ENCODE peak calls at places on chromosome 14, in eight cellular contexts. N is fibroblast of the aortic adventitia; O is choroid plexus epithelial cell; P is left ventricle myocardium inferior; E is AG08396; Z is stimulated activated naive CD8-positive, alpha-beta T cell treated with anti-CD3 and anti-CD28 coated beads, Interleukin-15, Interleukin-2, amounts not matched to agents 100 U/mL and 50 U/mL, for 24 hours; X is Ammon's horn; W is stimulated activated CD4-positive, alpha-beta T cell treated with anti-CD3 and anti-CD28 coated beads, Interleukin-12 subunit alpha, Interleukin-12 subunit beta, amount 100 ng/mL, for 48 hours. H is an unnamed sample.

GRCh38 chr14:60356921-60357550 is 108.0 kb downstream of the PPM1A start:
- DNase-seq in N (no peak), O (peak), P (no peak), E (no peak), Z (no peak), X (peak), W (no peak), H (no peak)

GRCh38 chr14:23362200-23362599 is 2.8 kb downstream of the EFS start:
- DNase-seq in N (peak), O (peak), P (no peak), E (no peak), Z (no peak), X (no peak), W (no peak), H (no peak)

GRCh38 chr14:95156153-95156764 is 1.1 kb downstream of the DICER1 start:
- DNase-seq in N (peak), O (peak), P (no peak), E (peak), Z (no peak), X (peak), W (no peak), H (no peak)

GRCh38 chr14:69879175-69880047 is at the start of gene SMOC1:
- DNase-seq in N (peak), O (peak), P (no peak), E (no peak), Z (peak), X (peak), W (peak), H (no peak)

GRCh38 chr14:58341152-58341748 is 42.9 kb downstream of the ARID4A start:
- DNase-seq in N (no peak), O (no peak), P (no peak), E (no peak), Z (no peak), X (no peak), W (no peak), H (no peak)

GRCh38 chr14:99808515-99808914 is 15.3 kb downstream of the EML1 start:
- DNase-seq in N (peak), O (peak), P (no peak), E (no peak), Z (no peak), X (no peak), W (no peak), H (no peak)

GRCh38 chr14:69648480-69649414 is 37.4 kb downstream of the SUSD6 start:
- DNase-seq in N (peak), O (peak), P (no peak), E (peak), Z (no peak), X (no peak), W (no peak), H (peak)

GRCh38 chr14:67564236-67564635 is 31.1 kb downstream of the PLEKHH1 start:
- DNase-seq in N (no peak), O (no peak), P (no peak), E (no peak), Z (no peak), X (no peak), W (no peak), H (no peak)

GRCh38 chr14:66476964-66477363 is 9.2 kb upstream of the CCDC196 start:
- DNase-seq in N (peak), O (peak), P (no peak), E (peak), Z (no peak), X (no peak), W (no peak), H (peak)

GRCh38 chr14:34060747-34061050 is 109.8 kb upstream of the EGLN3 start:
- DNase-seq in N (no peak), O (no peak), P (no peak), E (no peak), Z (no peak), X (no peak), W (no peak), H (no peak)

GRCh38 chr14:74867673-74868072 is 8.3 kb downstream of the PROX2 start:
- DNase-seq in N (peak), O (peak), P (no peak), E (peak), Z (peak), X (peak), W (peak), H (no peak)

GRCh38 chr14:99758121-99758871 is 34.9 kb upstream of the EML1 start:
- DNase-seq in N (peak), O (peak), P (no peak), E (peak), Z (no peak), X (no peak), W (no peak), H (peak)

GRCh38 chr14:34374998-34375740 is 86.9 kb downstream of the SPTSSA start:
- DNase-seq in N (no peak), O (no peak), P (no peak), E (no peak), Z (no peak), X (no peak), W (no peak), H (no peak)

GRCh38 chr14:32675433-32675832 is 263.2 kb upstream of the NPAS3 start:
- DNase-seq in N (peak), O (no peak), P (no peak), E (no peak), Z (no peak), X (no peak), W (no peak), H (no peak)

GRCh38 chr14:61280092-61280525 is 1.0 kb downstream of the TMEM30B start:
- DNase-seq in N (no peak), O (no peak), P (peak), E (no peak), Z (peak), X (no peak), W (peak), H (no peak)

GRCh38 chr14:77194706-77195105 is 13.1 kb downstream of the TMEM63C start:
- DNase-seq in N (no peak), O (no peak), P (no peak), E (no peak), Z (no peak), X (no peak), W (no peak), H (no peak)

GRCh38 chr14:68450391-68451120 is 342.3 kb downstream of the ZFP36L1 start:
- DNase-seq in N (no peak), O (peak), P (no peak), E (no peak), Z (no peak), X (no peak), W (no peak), H (no peak)

GRCh38 chr14:91114079-91115065 is 499 bp downstream of the DGLUCY start:
- DNase-seq in N (peak), O (peak), P (no peak), E (peak), Z (peak), X (peak), W (peak), H (peak)

GRCh38 chr14:58884442-58884841 is 246.7 kb downstream of the DACT1 start:
- DNase-seq in N (no peak), O (no peak), P (no peak), E (no peak), Z (no peak), X (no peak), W (no peak), H (no peak)

GRCh38 chr14:54738009-54738408 is 164.6 kb downstream of the GCH1 start:
- DNase-seq in N (no peak), O (no peak), P (no peak), E (no peak), Z (no peak), X (peak), W (no peak), H (no peak)

GRCh38 chr14:29548948-29549370 is 378.7 kb downstream of the PRKD1 start:
- DNase-seq in N (peak), O (peak), P (no peak), E (peak), Z (no peak), X (peak), W (no peak), H (peak)

GRCh38 chr14:90644882-90645281 is 171.3 kb downstream of the TTC7B start:
- DNase-seq in N (peak), O (peak), P (peak), E (peak), Z (no peak), X (peak), W (no peak), H (no peak)

GRCh38 chr14:36818794-36819384 is 157.2 kb downstream of the PAX9 start:
- DNase-seq in N (peak), O (peak), P (no peak), E (no peak), Z (no peak), X (no peak), W (no peak), H (no peak)

GRCh38 chr14:21241218-21241819 is 27.9 kb downstream of the HNRNPC start:
- DNase-seq in N (peak), O (peak), P (no peak), E (no peak), Z (no peak), X (no peak), W (no peak), H (peak)

GRCh38 chr14:52694761-52695480 is 437 bp downstream of the ERO1A start:
- DNase-seq in N (peak), O (peak), P (peak), E (peak), Z (peak), X (peak), W (peak), H (peak)

GRCh38 chr14:74973003-74973614 is 17.7 kb upstream of the PGF start:
- DNase-seq in N (no peak), O (peak), P (peak), E (no peak), Z (peak), X (no peak), W (no peak), H (no peak)

GRCh38 chr14:68514611-68515194 is 278.2 kb downstream of the ZFP36L1 start:
- DNase-seq in N (no peak), O (no peak), P (no peak), E (no peak), Z (no peak), X (no peak), W (no peak), H (no peak)

GRCh38 chr14:83940253-83940652 is 1589.7 kb upstream of the FLRT2 start:
- DNase-seq in N (no peak), O (peak), P (no peak), E (no peak), Z (no peak), X (no peak), W (no peak), H (no peak)

GRCh38 chr14:96192975-96193805 is 11.4 kb upstream of the BDKRB2 start:
- DNase-seq in N (no peak), O (no peak), P (no peak), E (no peak), Z (no peak), X (peak), W (no peak), H (no peak)

GRCh38 chr14:100785338-100785615 is 40.6 kb upstream of the MEG3 start:
- DNase-seq in N (no peak), O (no peak), P (no peak), E (no peak), Z (no peak), X (no peak), W (no peak), H (no peak)

GRCh38 chr14:61555056-61555838 is 140.1 kb upstream of the HIF1A start:
- DNase-seq in N (peak), O (peak), P (no peak), E (no peak), Z (no peak), X (no peak), W (no peak), H (peak)

GRCh38 chr14:53470351-53471043 is 317.4 kb upstream of the DDHD1 start:
- DNase-seq in N (peak), O (peak), P (peak), E (peak), Z (no peak), X (no peak), W (no peak), H (peak)

GRCh38 chr14:52025310-52025709 is 36.0 kb downstream of the RTRAF start:
- DNase-seq in N (peak), O (peak), P (no peak), E (peak), Z (no peak), X (no peak), W (no peak), H (peak)

GRCh38 chr14:86038401-86038985 is 508.5 kb downstream of the FLRT2 start:
- DNase-seq in N (peak), O (peak), P (no peak), E (peak), Z (peak), X (peak), W (peak), H (peak)

GRCh38 chr14:74324945-74325361 is 22.2 kb upstream of the ABCD4 start:
- DNase-seq in N (peak), O (peak), P (no peak), E (peak), Z (no peak), X (peak), W (no peak), H (peak)